ENCODE peak calls at places on chromosome 22, in six cellular contexts. One of them, this sample, is unnamed.
A peak's percentile ranks its signal among the peaks of the same experiment; 100 is the strongest.

GRCh38 chr22:50688448-50688847 is 15.8 kb downstream of the SHANK3 start:
- DNase-seq in transverse colon: no peak
- DNase-seq in upper lobe of right lung: peak; percentile 52
- DNase-seq in Caco-2: peak; percentile 26
- DNase-seq in heart right ventricle: no peak
- DNase-seq in neural progenitor cell: no peak
- DNase-seq in this sample: no peak

GRCh38 chr22:29704528-29705285 is 15.1 kb upstream of the CABP7 start:
- DNase-seq in transverse colon: no peak
- DNase-seq in upper lobe of right lung: no peak
- DNase-seq in Caco-2: no peak
- DNase-seq in heart right ventricle: no peak
- DNase-seq in neural progenitor cell: no peak
- DNase-seq in this sample: no peak

GRCh38 chr22:29128891-29129643 is 56.2 kb downstream of the KREMEN1 start:
- DNase-seq in transverse colon: no peak
- DNase-seq in upper lobe of right lung: no peak
- DNase-seq in Caco-2: no peak
- DNase-seq in heart right ventricle: no peak
- DNase-seq in neural progenitor cell: no peak
- DNase-seq in this sample: no peak

GRCh38 chr22:36435516-36436415 is 45.7 kb downstream of the TXN2 start:
- DNase-seq in transverse colon: peak; percentile 84
- DNase-seq in upper lobe of right lung: no peak
- DNase-seq in Caco-2: peak; percentile 79
- DNase-seq in heart right ventricle: no peak
- DNase-seq in neural progenitor cell: peak; percentile 72
- DNase-seq in this sample: peak; percentile 62

GRCh38 chr22:47119181-47119580 is 356.7 kb downstream of the TBC1D22A start:
- DNase-seq in transverse colon: no peak
- DNase-seq in upper lobe of right lung: no peak
- DNase-seq in Caco-2: no peak
- DNase-seq in heart right ventricle: no peak
- DNase-seq in neural progenitor cell: no peak
- DNase-seq in this sample: no peak

GRCh38 chr22:50630376-50630775 is 2.4 kb upstream of the ARSA start:
- DNase-seq in transverse colon: no peak
- DNase-seq in upper lobe of right lung: no peak
- DNase-seq in Caco-2: no peak
- DNase-seq in heart right ventricle: no peak
- DNase-seq in neural progenitor cell: no peak
- DNase-seq in this sample: no peak

GRCh38 chr22:36285545-36285944 is 32.6 kb downstream of the APOL1 start:
- DNase-seq in transverse colon: no peak
- DNase-seq in upper lobe of right lung: peak; percentile 62
- DNase-seq in Caco-2: no peak
- DNase-seq in heart right ventricle: no peak
- DNase-seq in neural progenitor cell: no peak
- DNase-seq in this sample: no peak

GRCh38 chr22:22550789-22551434 is 8.2 kb downstream of the PRAME start:
- DNase-seq in transverse colon: no peak
- DNase-seq in upper lobe of right lung: no peak
- DNase-seq in Caco-2: no peak
- DNase-seq in heart right ventricle: no peak
- DNase-seq in neural progenitor cell: no peak
- DNase-seq in this sample: no peak

GRCh38 chr22:35987487-35987886 is 41.1 kb downstream of the RBFOX2 start:
- DNase-seq in transverse colon: no peak
- DNase-seq in upper lobe of right lung: no peak
- DNase-seq in Caco-2: no peak
- DNase-seq in heart right ventricle: no peak
- DNase-seq in neural progenitor cell: no peak
- DNase-seq in this sample: peak; percentile 24

GRCh38 chr22:30747493-30747892 is 52.8 kb downstream of the OSBP2 start:
- DNase-seq in transverse colon: peak; percentile 68
- DNase-seq in upper lobe of right lung: no peak
- DNase-seq in Caco-2: no peak
- DNase-seq in heart right ventricle: no peak
- DNase-seq in neural progenitor cell: no peak
- DNase-seq in this sample: no peak

GRCh38 chr22:39219071-39220050 is 25.4 kb downstream of the PDGFB start:
- DNase-seq in transverse colon: no peak
- DNase-seq in upper lobe of right lung: peak; percentile 32
- DNase-seq in Caco-2: peak; percentile 35
- DNase-seq in heart right ventricle: no peak
- DNase-seq in neural progenitor cell: peak; percentile 44
- DNase-seq in this sample: no peak

GRCh38 chr22:18114495-18114894 is 3.9 kb downstream of the TUBA8 start:
- DNase-seq in transverse colon: no peak
- DNase-seq in upper lobe of right lung: no peak
- DNase-seq in Caco-2: no peak
- DNase-seq in heart right ventricle: no peak
- DNase-seq in neural progenitor cell: no peak
- DNase-seq in this sample: no peak

GRCh38 chr22:35072939-35073338 is 7.0 kb downstream of the ISX start:
- DNase-seq in transverse colon: no peak
- DNase-seq in upper lobe of right lung: no peak
- DNase-seq in Caco-2: no peak
- DNase-seq in heart right ventricle: no peak
- DNase-seq in neural progenitor cell: no peak
- DNase-seq in this sample: peak; percentile 13

GRCh38 chr22:22919041-22919440 is 31.4 kb downstream of the IGLL5 start:
- DNase-seq in transverse colon: no peak
- DNase-seq in upper lobe of right lung: no peak
- DNase-seq in Caco-2: no peak
- DNase-seq in heart right ventricle: no peak
- DNase-seq in neural progenitor cell: no peak
- DNase-seq in this sample: no peak

GRCh38 chr22:18156878-18157713 is 7.1 kb downstream of the USP18 start:
- DNase-seq in transverse colon: peak; percentile 71
- DNase-seq in upper lobe of right lung: peak; percentile 62
- DNase-seq in Caco-2: peak; percentile 77
- DNase-seq in heart right ventricle: peak; percentile 42
- DNase-seq in neural progenitor cell: peak; percentile 86
- DNase-seq in this sample: peak; percentile 88

GRCh38 chr22:49086606-49087157 is 741.0 kb downstream of the BRD1 start:
- DNase-seq in transverse colon: no peak
- DNase-seq in upper lobe of right lung: peak; percentile 40
- DNase-seq in Caco-2: no peak
- DNase-seq in heart right ventricle: no peak
- DNase-seq in neural progenitor cell: no peak
- DNase-seq in this sample: no peak

GRCh38 chr22:30821381-30821780 is 126.7 kb downstream of the OSBP2 start:
- DNase-seq in transverse colon: no peak
- DNase-seq in upper lobe of right lung: peak; percentile 7
- DNase-seq in Caco-2: no peak
- DNase-seq in heart right ventricle: no peak
- DNase-seq in neural progenitor cell: no peak
- DNase-seq in this sample: no peak

GRCh38 chr22:50280708-50281383 is 10.7 kb upstream of the MAPK11 start:
- DNase-seq in transverse colon: no peak
- DNase-seq in upper lobe of right lung: no peak
- DNase-seq in Caco-2: no peak
- DNase-seq in heart right ventricle: no peak
- DNase-seq in neural progenitor cell: no peak
- DNase-seq in this sample: no peak

GRCh38 chr22:17928391-17928790 is 96.0 kb downstream of the MICAL3 start:
- DNase-seq in transverse colon: no peak
- DNase-seq in upper lobe of right lung: no peak
- DNase-seq in Caco-2: no peak
- DNase-seq in heart right ventricle: no peak
- DNase-seq in neural progenitor cell: no peak
- DNase-seq in this sample: no peak

GRCh38 chr22:48807155-48807554 is 1020.5 kb downstream of the BRD1 start:
- DNase-seq in transverse colon: no peak
- DNase-seq in upper lobe of right lung: peak; percentile 43
- DNase-seq in Caco-2: no peak
- DNase-seq in heart right ventricle: no peak
- DNase-seq in neural progenitor cell: no peak
- DNase-seq in this sample: no peak

GRCh38 chr22:46084943-46085830 is 65.1 kb upstream of the PPARA start:
- DNase-seq in transverse colon: peak; percentile 69
- DNase-seq in upper lobe of right lung: peak; percentile 89
- DNase-seq in Caco-2: peak; percentile 21
- DNase-seq in heart right ventricle: peak; percentile 92
- DNase-seq in neural progenitor cell: no peak
- DNase-seq in this sample: peak; percentile 72

GRCh38 chr22:32309585-32310251 is 47.9 kb upstream of the RFPL3 start:
- DNase-seq in transverse colon: no peak
- DNase-seq in upper lobe of right lung: no peak
- DNase-seq in Caco-2: no peak
- DNase-seq in heart right ventricle: no peak
- DNase-seq in neural progenitor cell: no peak
- DNase-seq in this sample: no peak

GRCh38 chr22:30646518-30647160 is 11.1 kb downstream of the SLC35E4 start:
- DNase-seq in transverse colon: no peak
- DNase-seq in upper lobe of right lung: no peak
- DNase-seq in Caco-2: no peak
- DNase-seq in heart right ventricle: no peak
- DNase-seq in neural progenitor cell: no peak
- DNase-seq in this sample: no peak

GRCh38 chr22:30763815-30764686 is 69.4 kb downstream of the OSBP2 start:
- DNase-seq in transverse colon: peak; percentile 45
- DNase-seq in upper lobe of right lung: no peak
- DNase-seq in Caco-2: peak; percentile 78
- DNase-seq in heart right ventricle: no peak
- DNase-seq in neural progenitor cell: peak; percentile 88
- DNase-seq in this sample: peak; percentile 96

GRCh38 chr22:37563153-37564081 is 3.1 kb downstream of the CDC42EP1 start:
- DNase-seq in transverse colon: peak; percentile 77
- DNase-seq in upper lobe of right lung: peak; percentile 82
- DNase-seq in Caco-2: peak; percentile 79
- DNase-seq in heart right ventricle: peak; percentile 42
- DNase-seq in neural progenitor cell: no peak
- DNase-seq in this sample: peak; percentile 95

DNA sequence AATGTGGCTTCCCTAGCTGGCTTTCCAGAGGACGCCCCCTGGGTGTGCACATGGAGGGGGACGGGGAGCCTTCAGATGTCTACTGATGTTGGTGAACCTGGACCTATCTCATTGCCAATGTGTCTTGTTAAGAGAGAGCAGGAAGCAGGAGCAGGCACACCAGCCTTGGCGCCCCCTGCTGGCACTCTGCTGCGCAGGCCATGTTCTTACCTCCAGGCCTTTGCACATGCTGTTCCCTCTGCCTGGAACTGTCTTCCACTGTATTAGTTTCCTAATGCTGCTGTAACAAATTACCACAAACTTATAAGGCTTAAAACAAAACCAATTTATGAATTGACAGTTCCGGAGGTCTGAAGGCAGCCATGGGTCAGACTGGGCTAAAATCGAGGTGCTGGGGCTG is 23.6 kb upstream of the MN1 start:
- DNase-seq in transverse colon: no peak
- DNase-seq in upper lobe of right lung: no peak
- DNase-seq in Caco-2: no peak
- DNase-seq in heart right ventricle: no peak
- DNase-seq in neural progenitor cell: no peak
- DNase-seq in this sample: no peak
- TF ChIP-seq CTCF in transverse colon: no peak
- TF ChIP-seq CTCF in upper lobe of right lung: peak; percentile 27
- TF ChIP-seq CTCF in Caco-2: peak; percentile 37
- TF ChIP-seq CTCF in heart right ventricle: peak; percentile 30
- TF ChIP-seq CTCF in neural progenitor cell: peak; percentile 53
- TF ChIP-seq CTCF in this sample: peak; percentile 17

DNA sequence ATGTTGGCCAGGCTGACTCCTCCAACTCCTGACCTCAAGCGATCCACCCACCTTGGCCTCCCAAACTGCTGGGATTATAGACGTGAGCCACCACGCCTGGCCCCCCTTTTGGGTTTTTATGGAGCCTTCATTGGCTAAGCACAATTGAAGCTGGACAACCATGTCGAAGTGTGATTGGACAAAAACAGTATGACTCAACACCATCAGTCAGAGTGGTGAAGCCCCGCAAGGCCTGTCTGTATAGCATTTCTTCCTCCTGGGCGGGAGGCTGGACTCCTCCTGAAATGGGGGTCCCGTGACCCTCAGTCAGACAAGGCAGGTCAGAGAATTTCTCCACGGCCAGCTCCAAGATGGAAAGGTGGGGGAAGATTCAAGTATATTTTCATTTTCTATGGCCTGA is 3.1 kb upstream of the PARVB start:
- DNase-seq in transverse colon: no peak
- DNase-seq in upper lobe of right lung: no peak
- DNase-seq in Caco-2: no peak
- DNase-seq in heart right ventricle: no peak
- DNase-seq in neural progenitor cell: no peak
- DNase-seq in this sample: no peak
- H3K4me3 ChIP-seq in transverse colon: no peak overlapping the region
- H3K4me3 ChIP-seq in upper lobe of right lung: no peak overlapping the region
- H3K4me3 ChIP-seq in Caco-2: no peak overlapping the region
- H3K4me3 ChIP-seq in heart right ventricle: no peak overlapping the region
- H3K4me3 ChIP-seq in neural progenitor cell: no peak overlapping the region
- H3K4me3 ChIP-seq in this sample: no peak overlapping the region

GRCh38 chr22:20551805-20552449 is 44.5 kb downstream of the MED15 start:
- DNase-seq in transverse colon: no peak
- DNase-seq in upper lobe of right lung: no peak
- DNase-seq in Caco-2: no peak
- DNase-seq in heart right ventricle: peak; percentile 52
- DNase-seq in neural progenitor cell: no peak
- DNase-seq in this sample: no peak
- TF ChIP-seq CTCF in transverse colon: peak; percentile 16
- TF ChIP-seq CTCF in upper lobe of right lung: peak; percentile 36
- TF ChIP-seq CTCF in Caco-2: no peak
- TF ChIP-seq CTCF in heart right ventricle: peak; percentile 28
- TF ChIP-seq CTCF in neural progenitor cell: peak; percentile 18
- TF ChIP-seq CTCF in this sample: no peak

GRCh38 chr22:41563051-41563711 is 2.4 kb downstream of the CSDC2 start:
- DNase-seq in transverse colon: no peak
- DNase-seq in upper lobe of right lung: no peak
- DNase-seq in Caco-2: no peak
- DNase-seq in heart right ventricle: no peak
- DNase-seq in neural progenitor cell: no peak
- DNase-seq in this sample: peak; percentile 55

GRCh38 chr22:41561788-41562187 is 978 bp downstream of the CSDC2 start:
- DNase-seq in transverse colon: no peak
- DNase-seq in upper lobe of right lung: no peak
- DNase-seq in Caco-2: no peak
- DNase-seq in heart right ventricle: peak; percentile 71
- DNase-seq in neural progenitor cell: no peak
- DNase-seq in this sample: no peak

GRCh38 chr22:41562461-41562860 is 1.7 kb downstream of the CSDC2 start:
- DNase-seq in transverse colon: no peak
- DNase-seq in upper lobe of right lung: no peak
- DNase-seq in Caco-2: no peak
- DNase-seq in heart right ventricle: no peak
- DNase-seq in neural progenitor cell: no peak
- DNase-seq in this sample: no peak

GRCh38 chr22:41560095-41560487 is 719 bp upstream of the CSDC2 start:
- DNase-seq in transverse colon: no peak
- DNase-seq in upper lobe of right lung: no peak
- DNase-seq in Caco-2: no peak
- DNase-seq in heart right ventricle: no peak
- DNase-seq in neural progenitor cell: no peak
- DNase-seq in this sample: no peak

DNA sequence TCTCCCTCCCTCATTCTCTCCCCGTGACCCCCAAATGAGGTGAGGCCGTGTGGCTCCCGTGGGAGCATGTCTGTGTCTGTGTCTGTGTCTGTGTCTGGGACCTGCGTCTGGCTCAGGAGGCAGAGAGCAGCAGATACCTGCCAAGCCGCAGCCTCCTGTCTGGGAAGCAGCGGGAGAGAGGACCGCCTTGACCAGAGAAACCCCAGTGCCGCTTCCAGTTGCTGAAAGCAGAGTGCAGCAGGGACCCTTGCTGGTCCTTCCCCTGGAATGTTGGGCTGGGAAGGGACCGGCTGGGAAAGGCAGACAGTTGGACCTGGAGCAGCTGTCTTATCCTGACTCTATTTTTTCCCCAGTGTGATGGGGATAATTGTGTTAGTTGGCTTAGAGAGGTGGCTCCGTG is 525 bp downstream of the CSDC2 start:
- DNase-seq in transverse colon: no peak
- DNase-seq in upper lobe of right lung: no peak
- DNase-seq in Caco-2: no peak
- DNase-seq in heart right ventricle: no peak
- DNase-seq in neural progenitor cell: peak; percentile 40
- DNase-seq in this sample: no peak
- H3K4me3 ChIP-seq in transverse colon: peak overlapping the region; percentile 15
- H3K4me3 ChIP-seq in upper lobe of right lung: peak overlapping the region; percentile 39
- H3K4me3 ChIP-seq in Caco-2: no peak overlapping the region
- H3K4me3 ChIP-seq in heart right ventricle: peak overlapping the region; percentile 47
- H3K4me3 ChIP-seq in neural progenitor cell: peak overlapping the region; percentile 36
- H3K4me3 ChIP-seq in this sample: no peak overlapping the region